ENCODE peak calls at places on chromosomes 7 and 10, in five cellular contexts. C is OCI-LY7, X is breast epithelium, W is A549, R is Peyer's patch. H is an unnamed sample. For H3K9me3, the result is how much of the 10 kb centered on the place peaks cover.

GRCh38 chr10:53903756-53904155 is 897.3 kb downstream of the PCDH15 start:
- DNase-seq in C (no peak), X (no peak), W (no peak), R (no peak), H (no peak)

GRCh38 chr7:43108255-43109011 is 4.0 kb upstream of the HECW1 start:
- DNase-seq in C (peak), X (peak), W (peak), R (peak), H (no peak)

GRCh38 chr7:151873402-151873965 is 3.4 kb downstream of the PRKAG2 start:
- DNase-seq in C (no peak), X (no peak), W (no peak), R (no peak), H (no peak)

GRCh38 chr7:106305732-106306131 is 20.9 kb upstream of the NAMPT start:
- DNase-seq in C (no peak), X (no peak), W (no peak), R (no peak), H (no peak)

GRCh38 chr10:131859341-131860020 is 41.3 kb upstream of the PPP2R2D start:
- DNase-seq in C (no peak), X (peak), W (no peak), R (peak), H (no peak)

GRCh38 chr10:89814278-89814677 is 112.9 kb downstream of the KIF20B start:
- DNase-seq in C (no peak), X (no peak), W (no peak), R (no peak), H (no peak)

GRCh38 chr10:10489765-10490164 is 527.9 kb upstream of the CELF2 start:
- DNase-seq in C (no peak), X (no peak), W (no peak), R (no peak), H (no peak)

GRCh38 chr10:97211229-97211628 is 25.5 kb upstream of the SLIT1 start:
- DNase-seq in C (no peak), X (no peak), W (no peak), R (peak), H (no peak)

GRCh38 chr10:62394556-62395018 is 20.4 kb downstream of the ZNF365 start:
- DNase-seq in C (no peak), X (no peak), W (no peak), R (no peak), H (no peak)

DNA sequence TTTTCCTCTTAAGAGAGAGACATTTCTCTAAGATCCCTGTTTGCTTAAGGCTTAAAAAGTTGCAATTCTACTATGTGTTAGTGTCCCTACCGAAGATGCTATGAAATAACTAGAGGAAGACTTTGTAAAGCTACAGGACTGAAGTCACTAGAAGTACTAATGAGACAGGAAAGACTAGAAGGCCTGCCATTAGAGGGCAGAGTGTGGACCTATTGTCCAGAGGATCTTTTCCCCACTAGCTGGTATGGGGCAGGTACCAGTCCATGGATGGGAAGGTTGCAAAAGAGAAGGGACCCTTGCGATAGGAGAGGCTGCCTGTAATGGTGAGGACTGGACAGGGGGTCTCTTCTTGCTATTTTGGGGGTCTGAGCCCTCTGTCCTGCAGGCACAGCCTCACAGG is 178.1 kb downstream of the TMEM178B start:
- DNase-seq in C (no peak), X (no peak), W (no peak), R (no peak), H (no peak)
- TF ChIP-seq CTCF in C (no peak), X (no peak), W (no peak), R (no peak), H (no peak)

DNA sequence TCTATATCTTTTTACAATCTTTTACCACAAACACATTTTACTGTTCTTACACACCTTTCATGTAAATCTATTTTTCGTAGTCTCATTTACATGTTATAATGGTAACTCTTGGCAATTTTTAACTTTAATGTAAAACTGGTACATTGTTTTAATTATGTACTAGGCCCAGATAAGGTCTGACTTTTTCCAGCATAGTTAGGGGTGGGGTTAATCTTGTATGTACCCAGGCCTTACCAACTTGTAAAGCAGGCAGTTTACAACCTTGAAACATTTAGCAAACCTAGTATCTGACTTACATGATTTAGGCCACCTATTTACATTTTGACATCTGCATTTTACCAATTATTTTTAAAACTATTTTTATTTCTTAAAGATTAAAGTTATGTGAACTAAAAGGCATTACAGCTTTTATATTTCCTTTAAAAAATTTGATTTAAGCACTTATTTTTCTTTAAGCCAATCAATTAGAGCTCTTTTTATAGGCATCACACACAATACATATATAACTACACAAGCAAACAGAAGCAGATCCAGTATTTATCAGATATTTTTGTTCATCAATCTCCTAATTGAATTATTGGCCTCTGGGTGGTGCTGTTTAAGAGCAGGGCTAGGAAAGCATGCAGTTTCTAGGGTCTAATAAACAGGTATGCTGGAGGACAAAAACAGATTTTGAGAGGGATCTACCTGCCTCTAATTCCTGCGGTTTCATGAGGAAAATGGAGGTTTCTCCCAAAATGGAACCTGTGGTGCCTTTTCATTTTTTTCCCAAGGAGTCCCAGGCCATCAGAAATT is 19.7 kb upstream of the CROT start:
- DNase-seq in C (no peak), X (no peak), W (no peak), R (no peak), H (no peak)
- H3K9me3 ChIP-seq in C (under half), X (under half), W (under half), R (under half), H (under half)

DNA sequence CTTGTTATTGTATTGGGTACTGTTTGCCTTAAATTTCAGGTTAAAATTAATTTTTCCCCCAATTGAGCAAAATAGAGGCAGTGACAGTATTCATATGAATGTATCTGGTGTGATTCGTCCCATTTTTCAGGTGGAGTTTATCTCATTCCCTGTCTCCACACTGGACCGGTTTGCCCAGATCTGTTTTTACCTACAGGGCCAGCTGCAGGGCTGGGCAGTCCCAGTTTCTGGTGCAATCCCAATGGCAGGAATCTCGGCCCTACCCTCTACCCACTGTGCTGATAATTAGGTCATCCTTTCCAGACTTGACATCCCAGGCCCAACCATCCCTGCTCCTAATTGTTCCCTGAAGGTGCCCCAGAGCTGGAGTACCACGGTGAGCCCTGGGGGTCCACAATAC is 49.8 kb upstream of the NFE2L3 start:
- DNase-seq in C (no peak), X (no peak), W (no peak), R (no peak), H (no peak)
- H3K4me3 ChIP-seq in C (peak), X (peak), W (no peak), R (peak), H (peak)

GRCh38 chr7:139570626-139571025 is 47.1 kb downstream of the CLEC2L start:
- DNase-seq in C (no peak), X (peak), W (no peak), R (no peak), H (peak)

GRCh38 chr7:139568813-139569490 is 45.5 kb downstream of the CLEC2L start:
- DNase-seq in C (no peak), X (peak), W (no peak), R (no peak), H (no peak)

GRCh38 chr7:139571190-139571589 is 47.7 kb downstream of the CLEC2L start:
- DNase-seq in C (no peak), X (peak), W (no peak), R (no peak), H (peak)

GRCh38 chr7:139571651-139572050 is 48.2 kb downstream of the CLEC2L start:
- DNase-seq in C (no peak), X (peak), W (no peak), R (no peak), H (no peak)

GRCh38 chr7:139570119-139570518 is 46.6 kb downstream of the CLEC2L start:
- DNase-seq in C (no peak), X (peak), W (no peak), R (no peak), H (peak)
- TF ChIP-seq CTCF in C (no peak), X (no peak), W (peak), R (no peak), H (no peak)

GRCh38 chr7:99541212-99541611 is 10.7 kb downstream of the FAM200A start:
- DNase-seq in C (no peak), X (no peak), W (no peak), R (no peak), H (peak)
- H3K9me3 ChIP-seq in C (under half), X (half or more), W (half or more), R (under half), H (under half)

GRCh38 chr7:158700008-158700407 is 4.6 kb downstream of the NCAPG2 start:
- DNase-seq in C (no peak), X (no peak), W (no peak), R (no peak), H (no peak)

GRCh38 chr7:158699341-158699740 is 5.3 kb downstream of the NCAPG2 start:
- DNase-seq in C (no peak), X (no peak), W (no peak), R (no peak), H (no peak)

GRCh38 chr7:158704524-158705233 is at the start of gene NCAPG2:
- DNase-seq in C (peak), X (peak), W (peak), R (peak), H (peak)

GRCh38 chr7:158702944-158703343 is 1.7 kb downstream of the NCAPG2 start:
- DNase-seq in C (no peak), X (no peak), W (no peak), R (no peak), H (no peak)

GRCh38 chr7:158702196-158702595 is 2.4 kb downstream of the NCAPG2 start:
- DNase-seq in C (no peak), X (no peak), W (no peak), R (no peak), H (no peak)
- H3K4me3 ChIP-seq in C (peak), X (no peak), W (no peak), R (no peak), H (no peak)

DNA sequence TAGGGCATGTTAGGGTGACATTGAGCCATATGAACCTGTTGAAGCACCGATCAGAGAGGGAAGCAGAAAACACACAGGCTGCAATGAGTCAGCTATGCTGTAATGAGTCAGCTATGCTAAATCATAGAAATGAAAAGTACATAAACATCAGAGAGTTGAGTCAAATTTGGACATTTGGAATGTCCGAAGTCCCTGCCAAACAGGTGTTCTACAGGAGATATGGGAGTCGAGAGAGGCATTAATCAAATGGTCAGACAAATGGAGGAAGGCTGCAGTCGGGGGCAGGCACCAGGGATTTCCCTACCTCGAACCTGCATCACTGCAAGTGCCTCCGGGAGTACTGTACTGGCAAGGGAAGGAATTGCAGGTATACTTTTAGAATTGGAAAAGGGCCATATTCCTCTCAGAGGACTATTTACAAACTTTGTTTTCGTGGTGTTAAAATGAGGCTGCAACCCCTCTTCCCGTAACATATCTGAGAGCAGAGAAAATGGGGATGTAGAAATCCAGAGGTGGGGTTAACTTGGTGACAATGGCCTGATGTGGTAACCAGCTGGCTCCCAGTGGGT is 8.8 kb upstream of the ZC3HAV1 start:
- DNase-seq in C (no peak), X (no peak), W (peak), R (no peak), H (no peak)
- TF ChIP-seq CTCF in C (no peak), X (no peak), W (no peak), R (no peak), H (no peak)

GRCh38 chr10:114519306-114519669 is 115.0 kb upstream of the AFAP1L2 start:
- DNase-seq in C (no peak), X (peak), W (no peak), R (peak), H (peak)
- H3K9me3 ChIP-seq in C (under half), X (under half), W (under half), R (under half), H (under half)

H was measured in suprapubic skin.